ENCODE peak calls at places on chromosome 5, in six cellular contexts. K is left lung; Z is coronary artery; R is PC-3; A is astrocyte; J is effector memory CD4-positive, alpha-beta T cell. X is an unnamed sample.

GRCh38 chr5:173327948-173328895 is at the start of gene STC2:
- DNase-seq in K (peak), Z (no peak), R (peak), A (peak), J (no peak), X (no peak)

GRCh38 chr5:61563401-61563800 is 231.3 kb downstream of the ZSWIM6 start:
- DNase-seq in K (no peak), Z (no peak), R (no peak), A (peak), J (no peak), X (no peak)

GRCh38 chr5:142881076-142881466 is 110.9 kb downstream of the ARHGAP26 start:
- DNase-seq in K (no peak), Z (peak), R (no peak), A (peak), J (no peak), X (no peak)

GRCh38 chr5:90529939-90530677 is 724 bp upstream of the LYSMD3 start:
- DNase-seq in K (no peak), Z (peak), R (peak), A (peak), J (peak), X (peak)

GRCh38 chr5:31531543-31531887 is 378 bp downstream of the DROSHA start:
- DNase-seq in K (peak), Z (no peak), R (peak), A (no peak), J (no peak), X (no peak)

GRCh38 chr5:109529520-109529919 is 119.7 kb upstream of the PJA2 start:
- DNase-seq in K (peak), Z (no peak), R (peak), A (peak), J (no peak), X (no peak)

GRCh38 chr5:88836195-88836838 is 46.7 kb downstream of the MEF2C start:
- DNase-seq in K (peak), Z (no peak), R (no peak), A (no peak), J (no peak), X (no peak)

GRCh38 chr5:138620661-138621224 is 45.5 kb upstream of the HSPA9 start:
- DNase-seq in K (no peak), Z (no peak), R (no peak), A (no peak), J (no peak), X (no peak)

GRCh38 chr5:106959447-106959846 is 711.3 kb downstream of the EFNA5 start:
- DNase-seq in K (no peak), Z (no peak), R (peak), A (peak), J (no peak), X (no peak)

GRCh38 chr5:28766565-28767158 is 1728.3 kb upstream of the CDH9 start:
- DNase-seq in K (no peak), Z (no peak), R (peak), A (peak), J (no peak), X (no peak)

DNA sequence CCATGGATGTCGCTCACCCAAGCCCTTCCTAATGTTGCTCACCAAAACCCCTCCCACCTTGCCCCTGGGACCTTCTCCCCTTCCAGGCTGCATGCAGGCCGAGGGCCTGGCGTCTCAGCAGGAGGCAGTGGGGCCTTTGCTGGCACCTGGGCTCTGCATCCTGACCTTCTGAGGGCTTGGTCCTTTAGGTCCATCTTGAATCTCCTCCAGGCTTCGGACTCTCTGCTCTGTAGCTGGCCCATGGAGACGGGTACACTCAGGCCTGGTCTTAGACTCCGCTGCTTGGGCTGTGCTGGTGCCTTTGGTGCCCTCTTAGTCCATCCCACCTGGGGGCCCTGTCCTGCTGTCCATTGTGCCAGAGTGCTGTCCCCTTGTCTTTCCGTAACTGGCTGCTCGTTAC is 14.0 kb downstream of the TENT4A start:
- DNase-seq in K (no peak), Z (peak), R (no peak), A (no peak), J (no peak), X (no peak)
- H3K27ac ChIP-seq in K (no peak), Z (no peak), R (no peak), A (no peak), J (no peak), X (no peak)

DNA sequence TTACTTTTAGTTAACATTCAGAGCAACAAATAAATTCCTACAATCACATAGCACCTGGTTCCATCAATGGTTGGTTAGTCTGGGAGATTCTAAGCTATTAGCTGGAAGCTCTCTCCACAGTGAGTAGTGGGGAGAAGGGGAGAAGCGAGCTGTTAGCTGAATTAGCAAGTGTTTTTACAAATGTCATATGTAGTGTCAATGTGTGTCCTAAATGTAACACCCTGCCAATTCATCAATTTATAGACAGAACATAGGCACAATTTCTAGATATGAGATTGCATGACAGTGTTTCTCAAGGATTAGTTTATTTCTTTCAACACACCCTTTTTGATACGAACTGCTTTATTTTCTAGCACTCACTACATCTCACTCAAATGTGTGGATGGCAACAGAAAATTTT is 349.0 kb downstream of the PDE4D start:
- DNase-seq in K (no peak), Z (no peak), R (no peak), A (no peak), J (no peak), X (no peak)
- H3K27ac ChIP-seq in K (no peak), Z (peak), R (no peak), A (no peak), J (no peak), X (peak)

GRCh38 chr5:123438244-123438643 is 15.0 kb upstream of the CEP120 start:
- DNase-seq in K (no peak), Z (no peak), R (no peak), A (no peak), J (no peak), X (no peak)
- H3K27ac ChIP-seq in K (no peak), Z (no peak), R (no peak), A (no peak), J (no peak), X (no peak)

DNA sequence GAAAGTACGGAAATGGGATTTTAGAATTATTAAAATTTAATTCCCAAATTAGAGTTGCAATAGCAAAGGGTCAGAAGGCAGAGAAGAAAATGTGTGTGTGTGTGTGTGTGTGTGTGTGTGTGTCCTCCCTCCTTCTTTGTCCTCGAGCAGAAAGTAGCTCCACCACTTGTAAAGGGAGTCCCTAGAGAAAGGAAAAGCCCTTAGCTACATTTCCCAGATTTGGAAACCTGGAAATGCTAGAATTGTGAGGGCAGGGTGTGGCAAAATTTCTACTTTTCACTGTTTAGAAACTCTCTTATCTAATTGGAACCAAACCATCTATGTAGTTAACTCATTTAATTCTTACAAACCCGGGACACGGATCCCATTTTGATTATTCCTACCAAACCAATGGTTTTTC is 33.2 kb upstream of the LIFR start:
- DNase-seq in K (no peak), Z (no peak), R (no peak), A (no peak), J (no peak), X (no peak)
- H3K27ac ChIP-seq in K (no peak), Z (no peak), R (no peak), A (no peak), J (no peak), X (no peak)

GRCh38 chr5:178201927-178202235 is 2.5 kb upstream of the HNRNPAB start:
- DNase-seq in K (no peak), Z (peak), R (peak), A (no peak), J (no peak), X (no peak)
- H3K27ac ChIP-seq in K (no peak), Z (no peak), R (no peak), A (no peak), J (no peak), X (no peak)

GRCh38 chr5:120146787-120147186 is 317.3 kb upstream of the PRR16 start:
- DNase-seq in K (no peak), Z (no peak), R (peak), A (no peak), J (no peak), X (no peak)
- H3K27ac ChIP-seq in K (no peak), Z (no peak), R (peak), A (no peak), J (no peak), X (no peak)

GRCh38 chr5:171409164-171410136 is 10.0 kb upstream of the FGF18 start:
- DNase-seq in K (no peak), Z (no peak), R (no peak), A (no peak), J (no peak), X (no peak)
- H3K27ac ChIP-seq in K (no peak), Z (no peak), R (no peak), A (no peak), J (no peak), X (no peak)

DNA sequence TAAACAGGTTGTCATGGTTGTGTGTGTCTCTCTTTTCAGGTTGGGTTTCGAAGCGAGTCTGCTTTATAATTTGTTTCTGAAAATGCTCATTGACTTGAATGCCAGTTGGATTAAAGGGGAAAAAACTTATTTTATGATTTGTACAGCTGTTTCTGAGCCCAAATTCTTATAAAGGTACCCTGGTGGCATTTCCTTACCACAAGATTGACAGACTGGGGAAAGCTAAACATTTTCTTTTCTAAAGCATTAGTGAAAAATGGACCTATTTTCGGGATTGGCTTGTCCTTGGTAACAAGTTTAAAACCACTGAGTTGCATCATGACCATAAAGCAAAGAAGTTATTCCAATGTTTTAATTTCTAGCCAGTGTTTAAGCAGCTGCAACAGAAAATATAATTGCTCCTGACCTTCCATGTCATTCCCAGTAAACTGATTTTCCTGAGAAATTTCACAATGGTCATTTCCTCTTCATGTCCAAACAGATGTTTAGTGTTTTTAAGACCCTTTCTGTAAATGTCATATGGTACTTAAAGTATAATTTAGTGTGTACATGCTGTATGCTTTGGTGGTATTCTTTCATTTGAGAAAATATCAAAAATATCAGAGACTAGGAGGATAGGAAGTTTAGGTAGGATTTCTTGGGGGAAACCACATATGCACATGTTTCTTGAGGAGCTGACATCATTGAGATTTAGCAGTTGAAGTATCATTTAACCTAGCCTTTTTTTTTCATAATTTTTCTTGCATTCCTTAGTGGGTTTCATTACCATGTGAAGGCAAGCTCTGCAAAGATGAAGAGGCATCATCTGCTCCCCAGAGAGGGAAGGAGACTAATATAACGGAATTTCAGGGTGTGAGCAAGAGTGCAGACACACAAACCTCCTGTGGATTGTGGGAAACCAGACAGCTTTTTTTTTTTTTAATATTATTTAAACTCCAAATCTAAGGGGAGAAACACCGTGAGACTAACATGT is 667.1 kb upstream of the RGMB start:
- DNase-seq in K (no peak), Z (no peak), R (no peak), A (peak), J (no peak), X (no peak)
- H3K27ac ChIP-seq in K (no peak), Z (no peak), R (peak), A (peak), J (no peak), X (no peak)

GRCh38 chr5:127231118-127231517 is 59.5 kb upstream of the MEGF10 start:
- DNase-seq in K (no peak), Z (no peak), R (no peak), A (no peak), J (no peak), X (no peak)
- H3K27ac ChIP-seq in K (no peak), Z (no peak), R (no peak), A (no peak), J (no peak), X (no peak)

DNA sequence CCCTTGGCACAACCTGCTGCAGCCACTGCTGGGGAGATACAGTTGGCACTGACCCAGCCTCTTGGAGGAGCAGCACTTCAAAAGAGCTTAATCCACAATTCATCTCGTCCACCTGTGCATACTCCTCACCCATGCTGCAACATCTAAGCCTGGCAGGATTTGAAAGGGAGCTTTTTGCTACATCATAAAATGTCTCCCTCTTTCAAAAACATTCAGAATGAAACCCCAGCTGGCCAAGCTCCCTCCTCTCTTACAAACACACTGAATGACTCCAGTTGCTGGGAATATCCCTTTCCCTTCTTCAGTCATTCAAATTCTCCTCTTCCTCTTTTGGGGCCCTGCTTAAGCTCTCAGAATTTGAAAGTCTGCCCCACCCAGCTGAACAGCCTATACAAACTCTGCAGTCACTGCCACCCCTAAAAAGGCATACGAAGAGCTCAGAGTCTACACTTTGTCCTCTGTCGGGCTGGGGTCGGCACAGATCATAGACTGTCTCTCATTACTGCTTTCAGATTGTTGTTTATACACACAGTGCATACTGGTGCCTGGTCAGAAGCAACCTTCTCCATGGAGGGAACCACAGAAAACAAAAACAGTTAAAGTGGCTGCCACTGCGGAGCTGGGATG is 8.8 kb upstream of the C5orf15 start:
- DNase-seq in K (peak), Z (no peak), R (no peak), A (no peak), J (no peak), X (no peak)
- H3K27ac ChIP-seq in K (no peak), Z (no peak), R (no peak), A (peak), J (no peak), X (no peak)